ENCODE peak calls at places on chromosomes 2 and 18, in four cellular contexts. W, Z, U and H are unnamed samples. For H3K9me3, the result is how much of the 10 kb centered on the place peaks cover.

GRCh38 chr18:45386256-45386655 is 229.0 kb upstream of the SLC14A2 start:
- DNase-seq in W (no peak), Z (no peak), U (peak), H (no peak)

GRCh38 chr2:234308814-234309195 is 188.1 kb downstream of the ARL4C start:
- DNase-seq in W (no peak), Z (peak), U (no peak), H (peak)

GRCh38 chr18:30328839-30329238 is 713.7 kb downstream of the DSC3 start:
- DNase-seq in W (no peak), Z (no peak), U (no peak), H (no peak)

GRCh38 chr2:58237741-58238140 is 3.4 kb downstream of the FANCL start:
- DNase-seq in W (no peak), Z (no peak), U (no peak), H (no peak)

GRCh38 chr2:81087646-81088045 is 783.1 kb upstream of the LRRTM1 start:
- DNase-seq in W (no peak), Z (no peak), U (no peak), H (no peak)

GRCh38 chr2:11158916-11159573 is 3.8 kb downstream of the SLC66A3 start:
- DNase-seq in W (no peak), Z (no peak), U (no peak), H (peak)

GRCh38 chr2:68225119-68225632 is 27.2 kb downstream of the PPP3R1 start:
- DNase-seq in W (peak), Z (peak), U (peak), H (no peak)

GRCh38 chr2:97660775-97661417 is 2.9 kb downstream of the ACTR1B start:
- DNase-seq in W (no peak), Z (no peak), U (no peak), H (no peak)

GRCh38 chr2:220756653-220757052 is 815.5 kb downstream of the EPHA4 start:
- DNase-seq in W (no peak), Z (no peak), U (no peak), H (no peak)

GRCh38 chr2:212142616-212143015 is 396.0 kb downstream of the ERBB4 start:
- DNase-seq in W (no peak), Z (no peak), U (no peak), H (no peak)

GRCh38 chr2:794554-795244 is 117.5 kb upstream of the TMEM18 start:
- DNase-seq in W (no peak), Z (no peak), U (peak), H (no peak)

GRCh38 chr2:64601785-64602391 is 51.8 kb downstream of the SERTAD2 start:
- DNase-seq in W (no peak), Z (no peak), U (no peak), H (no peak)

GRCh38 chr2:49248506-49248905 is 94.2 kb upstream of the FSHR start:
- DNase-seq in W (peak), Z (no peak), U (no peak), H (no peak)

GRCh38 chr18:67428148-67428547 is 88.4 kb downstream of the DSEL start:
- DNase-seq in W (no peak), Z (no peak), U (no peak), H (no peak)

GRCh38 chr18:74715865-74716712 is 118.4 kb downstream of the ZNF407 start:
- DNase-seq in W (no peak), Z (no peak), U (no peak), H (no peak)

GRCh38 chr18:49878015-49878414 is 64.7 kb upstream of the ACAA2 start:
- DNase-seq in W (no peak), Z (no peak), U (no peak), H (no peak)
- H3K27ac ChIP-seq in W (no peak), Z (no peak), U (no peak), H (no peak)

GRCh38 chr2:4549811-4550210 is 846.4 kb downstream of the DCDC2C start:
- DNase-seq in W (no peak), Z (no peak), U (no peak), H (no peak)
- H3K9me3 ChIP-seq in W (under half), Z (under half), U (under half), H (under half)

GRCh38 chr2:73088703-73089102 is 17.2 kb upstream of the SFXN5 start:
- DNase-seq in W (no peak), Z (no peak), U (no peak), H (no peak)

GRCh38 chr2:73087311-73087710 is 15.8 kb upstream of the SFXN5 start:
- DNase-seq in W (no peak), Z (no peak), U (no peak), H (no peak)

GRCh38 chr2:73091164-73091563 is 19.7 kb upstream of the SFXN5 start:
- DNase-seq in W (no peak), Z (no peak), U (no peak), H (no peak)

GRCh38 chr2:73088211-73088610 is 16.7 kb upstream of the SFXN5 start:
- DNase-seq in W (no peak), Z (no peak), U (no peak), H (no peak)

GRCh38 chr2:73089270-73090030 is 17.9 kb upstream of the SFXN5 start:
- DNase-seq in W (peak), Z (no peak), U (no peak), H (no peak)
- H3K27ac ChIP-seq in W (no peak), Z (no peak), U (no peak), H (no peak)

DNA sequence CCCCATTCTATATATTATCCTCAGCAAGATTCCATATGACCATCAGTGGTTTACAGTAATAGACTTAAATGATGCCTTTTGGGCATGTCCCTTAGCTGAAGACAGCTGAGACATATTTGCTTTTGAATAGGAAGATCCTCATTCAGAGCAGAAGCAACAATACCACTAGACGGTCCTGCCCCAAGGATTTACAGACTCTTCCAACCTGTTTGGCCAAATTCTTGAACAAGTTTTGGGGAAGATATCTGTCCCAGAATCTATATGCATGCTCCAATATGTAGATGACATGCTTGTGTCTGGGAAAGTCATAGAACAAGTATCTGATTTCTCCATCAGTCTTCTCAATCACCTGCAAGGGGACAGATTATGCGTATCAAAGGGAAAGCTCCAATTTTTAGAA is 137.1 kb upstream of the RMP24 start:
- DNase-seq in W (no peak), Z (no peak), U (no peak), H (no peak)
- H3K9me3 ChIP-seq in W (under half), Z (under half), U (under half), H (under half)

DNA sequence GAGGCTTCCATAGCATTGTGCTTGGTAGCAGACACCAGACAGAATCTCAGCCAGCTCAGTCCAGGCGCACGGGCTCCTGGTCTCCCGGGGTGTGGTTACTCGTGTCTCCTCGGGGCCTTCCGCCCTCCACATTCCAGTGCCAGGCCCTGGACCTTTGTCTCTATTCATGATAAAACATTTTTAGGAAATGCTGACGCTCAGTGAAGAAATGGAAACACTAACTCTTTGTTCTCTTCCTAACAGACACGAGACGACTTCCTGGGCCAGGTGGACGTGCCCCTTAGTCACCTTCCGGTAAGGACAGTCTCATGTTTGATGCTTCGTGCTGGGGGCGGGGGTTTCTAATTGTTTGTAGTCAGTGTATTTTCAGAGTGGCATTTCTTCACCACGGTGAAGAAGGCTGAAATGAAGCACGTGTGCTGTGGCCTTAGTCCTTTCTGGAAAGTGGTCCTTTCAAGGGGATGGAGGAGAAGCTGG is 271.8 kb downstream of the NEDD4L start:
- DNase-seq in W (peak), Z (no peak), U (no peak), H (no peak)
- H3K27ac ChIP-seq in W (peak), Z (no peak), U (no peak), H (no peak)

DNA sequence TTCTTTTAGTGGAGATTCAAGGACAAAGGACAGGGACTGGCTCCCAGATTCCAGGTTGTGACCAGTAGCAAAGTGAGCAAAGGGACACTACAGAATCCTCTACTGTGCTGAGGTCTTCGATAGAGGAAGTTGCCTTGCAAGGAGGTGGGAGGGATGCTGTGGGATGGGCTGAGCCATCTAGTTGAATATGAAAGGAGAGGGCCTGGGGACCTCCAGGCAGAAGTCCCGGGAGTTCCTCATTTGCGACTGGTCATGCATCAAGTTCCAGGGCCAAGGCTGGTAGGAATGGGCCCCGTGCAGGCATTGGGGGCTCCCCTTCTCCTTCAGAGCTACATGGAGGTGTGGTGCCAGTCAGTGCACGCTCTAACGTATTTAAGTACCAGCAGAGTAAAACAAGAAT is 12.6 kb upstream of the PROM2 start:
- DNase-seq in W (no peak), Z (no peak), U (no peak), H (no peak)
- H3K9me3 ChIP-seq in W (under half), Z (under half), U (under half), H (under half)

GRCh38 chr2:25257931-25258771 is 83.6 kb downstream of the DNMT3A start:
- DNase-seq in W (no peak), Z (no peak), U (no peak), H (no peak)
- H3K27ac ChIP-seq in W (no peak), Z (peak), U (no peak), H (no peak)

GRCh38 chr2:22261165-22261564 is 1123.8 kb upstream of the KLHL29 start:
- DNase-seq in W (no peak), Z (no peak), U (no peak), H (no peak)
- H3K9me3 ChIP-seq in W (under half), Z (under half), U (under half), H (under half)

DNA sequence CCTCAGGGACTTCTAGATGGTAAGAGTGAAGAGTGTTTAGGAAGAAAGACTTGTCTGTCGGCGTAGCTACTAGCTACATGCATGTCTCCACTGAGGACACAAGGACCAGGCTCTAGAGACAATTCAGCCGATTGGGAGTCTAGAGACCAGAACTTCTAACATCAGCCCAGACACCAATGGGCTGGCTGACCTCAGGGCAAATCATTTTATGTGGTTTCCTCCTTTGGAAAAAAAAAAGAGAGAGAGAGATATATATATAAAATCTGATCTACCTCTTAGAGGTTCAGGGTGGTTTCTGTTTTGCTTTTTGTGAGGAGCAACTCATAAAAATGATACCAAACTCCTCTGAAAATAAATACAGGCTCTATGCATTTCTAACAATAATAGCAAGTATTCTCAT is 212.8 kb downstream of the BCL2 start:
- DNase-seq in W (no peak), Z (no peak), U (no peak), H (no peak)
- H3K27ac ChIP-seq in W (no peak), Z (no peak), U (no peak), H (no peak)